ENCODE peak calls at places on chromosomes 5 and 9, in ten cellular contexts. One of them, this sample, is unnamed.
A peak's percentile ranks its signal among the peaks of the same experiment; 100 is the strongest.

GRCh38 chr9:19085295-19085694 is 17.4 kb downstream of the HAUS6 start:
- DNase-seq in CD8-positive, alpha-beta T cell: no peak
- DNase-seq in heart right ventricle: no peak
- DNase-seq in stomach: no peak
- DNase-seq in CD4-positive, alpha-beta T cell: no peak
- DNase-seq in adipocyte: peak; percentile 35
- DNase-seq in left lung: no peak
- DNase-seq in kidney: no peak
- DNase-seq in effector memory CD4-positive, alpha-beta T cell: no peak
- DNase-seq in fibroblast of lung: no peak
- DNase-seq in this sample: no peak

GRCh38 chr9:98378206-98379193 is 123.1 kb upstream of the TBC1D2 start:
- DNase-seq in CD8-positive, alpha-beta T cell: no peak
- DNase-seq in heart right ventricle: no peak
- DNase-seq in stomach: no peak
- DNase-seq in CD4-positive, alpha-beta T cell: no peak
- DNase-seq in adipocyte: no peak
- DNase-seq in left lung: no peak
- DNase-seq in kidney: no peak
- DNase-seq in effector memory CD4-positive, alpha-beta T cell: no peak
- DNase-seq in fibroblast of lung: peak; percentile 29
- DNase-seq in this sample: no peak

GRCh38 chr5:61675015-61675692 is 343.1 kb downstream of the ZSWIM6 start:
- DNase-seq in CD8-positive, alpha-beta T cell: no peak
- DNase-seq in heart right ventricle: no peak
- DNase-seq in stomach: no peak
- DNase-seq in CD4-positive, alpha-beta T cell: no peak
- DNase-seq in adipocyte: no peak
- DNase-seq in left lung: no peak
- DNase-seq in kidney: no peak
- DNase-seq in effector memory CD4-positive, alpha-beta T cell: no peak
- DNase-seq in fibroblast of lung: no peak
- DNase-seq in this sample: no peak

GRCh38 chr5:137833463-137833862 is 34.2 kb upstream of the MYOT start:
- DNase-seq in CD8-positive, alpha-beta T cell: no peak
- DNase-seq in heart right ventricle: no peak
- DNase-seq in stomach: no peak
- DNase-seq in CD4-positive, alpha-beta T cell: no peak
- DNase-seq in adipocyte: no peak
- DNase-seq in left lung: no peak
- DNase-seq in kidney: no peak
- DNase-seq in effector memory CD4-positive, alpha-beta T cell: no peak
- DNase-seq in fibroblast of lung: peak; percentile 96
- DNase-seq in this sample: no peak

GRCh38 chr5:91851670-91852069 is 468.6 kb upstream of the ARRDC3 start:
- DNase-seq in CD8-positive, alpha-beta T cell: no peak
- DNase-seq in heart right ventricle: no peak
- DNase-seq in stomach: no peak
- DNase-seq in CD4-positive, alpha-beta T cell: no peak
- DNase-seq in adipocyte: no peak
- DNase-seq in left lung: no peak
- DNase-seq in kidney: no peak
- DNase-seq in effector memory CD4-positive, alpha-beta T cell: no peak
- DNase-seq in fibroblast of lung: no peak
- DNase-seq in this sample: no peak

GRCh38 chr9:120431268-120431667 is 148.7 kb downstream of the CDK5RAP2 start:
- DNase-seq in CD8-positive, alpha-beta T cell: no peak
- DNase-seq in heart right ventricle: no peak
- DNase-seq in stomach: no peak
- DNase-seq in CD4-positive, alpha-beta T cell: no peak
- DNase-seq in adipocyte: no peak
- DNase-seq in left lung: no peak
- DNase-seq in kidney: no peak
- DNase-seq in effector memory CD4-positive, alpha-beta T cell: no peak
- DNase-seq in fibroblast of lung: no peak
- DNase-seq in this sample: no peak

GRCh38 chr9:92245005-92245797 is 48.3 kb downstream of the IARS1 start:
- DNase-seq in CD8-positive, alpha-beta T cell: no peak
- DNase-seq in heart right ventricle: no peak
- DNase-seq in stomach: no peak
- DNase-seq in CD4-positive, alpha-beta T cell: no peak
- DNase-seq in adipocyte: peak; percentile 74
- DNase-seq in left lung: no peak
- DNase-seq in kidney: no peak
- DNase-seq in effector memory CD4-positive, alpha-beta T cell: no peak
- DNase-seq in fibroblast of lung: peak; percentile 87
- DNase-seq in this sample: no peak

GRCh38 chr5:177984565-177985166 is 11.4 kb downstream of the PROP1 start:
- DNase-seq in CD8-positive, alpha-beta T cell: no peak
- DNase-seq in heart right ventricle: no peak
- DNase-seq in stomach: no peak
- DNase-seq in CD4-positive, alpha-beta T cell: no peak
- DNase-seq in adipocyte: peak; percentile 9
- DNase-seq in left lung: no peak
- DNase-seq in kidney: no peak
- DNase-seq in effector memory CD4-positive, alpha-beta T cell: no peak
- DNase-seq in fibroblast of lung: peak; percentile 6
- DNase-seq in this sample: no peak

GRCh38 chr5:56815657-56816545 is 552 bp downstream of the MAP3K1 start:
- DNase-seq in CD8-positive, alpha-beta T cell: peak; percentile 30
- DNase-seq in heart right ventricle: peak; percentile 30
- DNase-seq in stomach: peak; percentile 34
- DNase-seq in CD4-positive, alpha-beta T cell: peak; percentile 41
- DNase-seq in adipocyte: peak; percentile 77
- DNase-seq in left lung: peak; percentile 92
- DNase-seq in kidney: peak; percentile 88
- DNase-seq in effector memory CD4-positive, alpha-beta T cell: peak; percentile 28
- DNase-seq in fibroblast of lung: peak; percentile 51
- DNase-seq in this sample: peak; percentile 29

GRCh38 chr9:133605856-133606721 is 3.1 kb downstream of the FAM163B start:
- DNase-seq in CD8-positive, alpha-beta T cell: no peak
- DNase-seq in heart right ventricle: no peak
- DNase-seq in stomach: no peak
- DNase-seq in CD4-positive, alpha-beta T cell: no peak
- DNase-seq in adipocyte: no peak
- DNase-seq in left lung: peak; percentile 56
- DNase-seq in kidney: peak; percentile 40
- DNase-seq in effector memory CD4-positive, alpha-beta T cell: no peak
- DNase-seq in fibroblast of lung: no peak
- DNase-seq in this sample: no peak

GRCh38 chr5:127844631-127845030 is 141.4 kb downstream of the CCDC192 start:
- DNase-seq in CD8-positive, alpha-beta T cell: no peak
- DNase-seq in heart right ventricle: peak; percentile 52
- DNase-seq in stomach: peak; percentile 69
- DNase-seq in CD4-positive, alpha-beta T cell: no peak
- DNase-seq in adipocyte: no peak
- DNase-seq in left lung: no peak
- DNase-seq in kidney: no peak
- DNase-seq in effector memory CD4-positive, alpha-beta T cell: no peak
- DNase-seq in fibroblast of lung: no peak
- DNase-seq in this sample: no peak

GRCh38 chr9:27157736-27158135 is 48.7 kb downstream of the TEK start:
- DNase-seq in CD8-positive, alpha-beta T cell: no peak
- DNase-seq in heart right ventricle: no peak
- DNase-seq in stomach: no peak
- DNase-seq in CD4-positive, alpha-beta T cell: no peak
- DNase-seq in adipocyte: no peak
- DNase-seq in left lung: no peak
- DNase-seq in kidney: no peak
- DNase-seq in effector memory CD4-positive, alpha-beta T cell: no peak
- DNase-seq in fibroblast of lung: no peak
- DNase-seq in this sample: no peak

GRCh38 chr5:111229871-111230812 is 6.0 kb downstream of the CAMK4 start:
- DNase-seq in CD8-positive, alpha-beta T cell: no peak
- DNase-seq in heart right ventricle: no peak
- DNase-seq in stomach: no peak
- DNase-seq in CD4-positive, alpha-beta T cell: no peak
- DNase-seq in adipocyte: no peak
- DNase-seq in left lung: no peak
- DNase-seq in kidney: no peak
- DNase-seq in effector memory CD4-positive, alpha-beta T cell: no peak
- DNase-seq in fibroblast of lung: peak; percentile 18
- DNase-seq in this sample: no peak

GRCh38 chr9:125950880-125951471 is 203.8 kb downstream of the PBX3 start:
- DNase-seq in CD8-positive, alpha-beta T cell: no peak
- DNase-seq in heart right ventricle: no peak
- DNase-seq in stomach: no peak
- DNase-seq in CD4-positive, alpha-beta T cell: no peak
- DNase-seq in adipocyte: no peak
- DNase-seq in left lung: no peak
- DNase-seq in kidney: no peak
- DNase-seq in effector memory CD4-positive, alpha-beta T cell: no peak
- DNase-seq in fibroblast of lung: no peak
- DNase-seq in this sample: no peak

GRCh38 chr5:98498028-98498427 is 275.4 kb upstream of the RGMB start:
- DNase-seq in CD8-positive, alpha-beta T cell: no peak
- DNase-seq in heart right ventricle: no peak
- DNase-seq in stomach: no peak
- DNase-seq in CD4-positive, alpha-beta T cell: no peak
- DNase-seq in adipocyte: no peak
- DNase-seq in left lung: no peak
- DNase-seq in kidney: no peak
- DNase-seq in effector memory CD4-positive, alpha-beta T cell: no peak
- DNase-seq in fibroblast of lung: no peak
- DNase-seq in this sample: no peak

GRCh38 chr9:134834217-134834956 is 46.2 kb upstream of the FCN2 start:
- DNase-seq in CD8-positive, alpha-beta T cell: no peak
- DNase-seq in heart right ventricle: no peak
- DNase-seq in stomach: no peak
- DNase-seq in CD4-positive, alpha-beta T cell: no peak
- DNase-seq in adipocyte: no peak
- DNase-seq in left lung: peak; percentile 60
- DNase-seq in kidney: no peak
- DNase-seq in effector memory CD4-positive, alpha-beta T cell: no peak
- DNase-seq in fibroblast of lung: no peak
- DNase-seq in this sample: no peak

GRCh38 chr5:501833-502184 is 22.4 kb downstream of the SLC9A3 start:
- DNase-seq in CD8-positive, alpha-beta T cell: no peak
- DNase-seq in heart right ventricle: no peak
- DNase-seq in stomach: no peak
- DNase-seq in CD4-positive, alpha-beta T cell: no peak
- DNase-seq in adipocyte: no peak
- DNase-seq in left lung: no peak
- DNase-seq in kidney: no peak
- DNase-seq in effector memory CD4-positive, alpha-beta T cell: no peak
- DNase-seq in fibroblast of lung: no peak
- DNase-seq in this sample: no peak

GRCh38 chr9:127102176-127102575 is 20.3 kb downstream of the ANGPTL2 start:
- DNase-seq in CD8-positive, alpha-beta T cell: no peak
- DNase-seq in heart right ventricle: no peak
- DNase-seq in stomach: no peak
- DNase-seq in CD4-positive, alpha-beta T cell: no peak
- DNase-seq in adipocyte: no peak
- DNase-seq in left lung: no peak
- DNase-seq in kidney: no peak
- DNase-seq in effector memory CD4-positive, alpha-beta T cell: no peak
- DNase-seq in fibroblast of lung: peak; percentile 53
- DNase-seq in this sample: no peak

GRCh38 chr5:136600306-136600705 is 235.0 kb upstream of the TRPC7 start:
- DNase-seq in CD8-positive, alpha-beta T cell: no peak
- DNase-seq in heart right ventricle: no peak
- DNase-seq in stomach: no peak
- DNase-seq in CD4-positive, alpha-beta T cell: no peak
- DNase-seq in adipocyte: no peak
- DNase-seq in left lung: no peak
- DNase-seq in kidney: no peak
- DNase-seq in effector memory CD4-positive, alpha-beta T cell: no peak
- DNase-seq in fibroblast of lung: no peak
- DNase-seq in this sample: no peak
- H3K9me3 ChIP-seq in CD8-positive, alpha-beta T cell: no peaks in the 10 kb centered on the region
- H3K9me3 ChIP-seq in heart right ventricle: peaks cover 24% of the 10 kb centered on the region
- H3K9me3 ChIP-seq in stomach: peaks cover 34% of the 10 kb centered on the region
- H3K9me3 ChIP-seq in CD4-positive, alpha-beta T cell: peaks cover 13% of the 10 kb centered on the region
- H3K9me3 ChIP-seq in adipocyte: peaks cover 18% of the 10 kb centered on the region
- H3K9me3 ChIP-seq in left lung: no peaks in the 10 kb centered on the region
- H3K9me3 ChIP-seq in kidney: no peaks in the 10 kb centered on the region
- H3K9me3 ChIP-seq in effector memory CD4-positive, alpha-beta T cell: peaks cover 5% of the 10 kb centered on the region
- H3K9me3 ChIP-seq in fibroblast of lung: no peaks in the 10 kb centered on the region
- H3K9me3 ChIP-seq in this sample: peaks cover 5% of the 10 kb centered on the region

GRCh38 chr5:13331585-13331984 is 612.9 kb downstream of the DNAH5 start:
- DNase-seq in CD8-positive, alpha-beta T cell: no peak
- DNase-seq in heart right ventricle: no peak
- DNase-seq in stomach: no peak
- DNase-seq in CD4-positive, alpha-beta T cell: peak; percentile 0
- DNase-seq in adipocyte: no peak
- DNase-seq in left lung: peak; percentile 57
- DNase-seq in kidney: peak; percentile 44
- DNase-seq in effector memory CD4-positive, alpha-beta T cell: no peak
- DNase-seq in fibroblast of lung: no peak
- DNase-seq in this sample: no peak

GRCh38 chr5:13325765-13326164 is 618.7 kb downstream of the DNAH5 start:
- DNase-seq in CD8-positive, alpha-beta T cell: no peak
- DNase-seq in heart right ventricle: no peak
- DNase-seq in stomach: no peak
- DNase-seq in CD4-positive, alpha-beta T cell: no peak
- DNase-seq in adipocyte: no peak
- DNase-seq in left lung: no peak
- DNase-seq in kidney: no peak
- DNase-seq in effector memory CD4-positive, alpha-beta T cell: no peak
- DNase-seq in fibroblast of lung: peak; percentile 83
- DNase-seq in this sample: no peak

GRCh38 chr5:13322769-13323168 is 621.7 kb downstream of the DNAH5 start:
- DNase-seq in CD8-positive, alpha-beta T cell: no peak
- DNase-seq in heart right ventricle: no peak
- DNase-seq in stomach: no peak
- DNase-seq in CD4-positive, alpha-beta T cell: no peak
- DNase-seq in adipocyte: no peak
- DNase-seq in left lung: no peak
- DNase-seq in kidney: no peak
- DNase-seq in effector memory CD4-positive, alpha-beta T cell: no peak
- DNase-seq in fibroblast of lung: peak; percentile 42
- DNase-seq in this sample: no peak

GRCh38 chr5:13328316-13328715 is 616.2 kb downstream of the DNAH5 start:
- DNase-seq in CD8-positive, alpha-beta T cell: no peak
- DNase-seq in heart right ventricle: no peak
- DNase-seq in stomach: no peak
- DNase-seq in CD4-positive, alpha-beta T cell: no peak
- DNase-seq in adipocyte: no peak
- DNase-seq in left lung: no peak
- DNase-seq in kidney: no peak
- DNase-seq in effector memory CD4-positive, alpha-beta T cell: no peak
- DNase-seq in fibroblast of lung: peak; percentile 41
- DNase-seq in this sample: no peak
- H3K9me3 ChIP-seq in CD8-positive, alpha-beta T cell: no peaks in the 10 kb centered on the region
- H3K9me3 ChIP-seq in heart right ventricle: no peaks in the 10 kb centered on the region
- H3K9me3 ChIP-seq in stomach: peaks cover 4% of the 10 kb centered on the region
- H3K9me3 ChIP-seq in CD4-positive, alpha-beta T cell: no peaks in the 10 kb centered on the region
- H3K9me3 ChIP-seq in adipocyte: no peaks in the 10 kb centered on the region
- H3K9me3 ChIP-seq in left lung: no peaks in the 10 kb centered on the region
- H3K9me3 ChIP-seq in kidney: no peaks in the 10 kb centered on the region
- H3K9me3 ChIP-seq in effector memory CD4-positive, alpha-beta T cell: no peaks in the 10 kb centered on the region
- H3K9me3 ChIP-seq in fibroblast of lung: no peaks in the 10 kb centered on the region
- H3K9me3 ChIP-seq in this sample: no peaks in the 10 kb centered on the region

GRCh38 chr5:175894805-175895204 is 23.4 kb downstream of the CPLX2 start:
- DNase-seq in CD8-positive, alpha-beta T cell: no peak
- DNase-seq in heart right ventricle: no peak
- DNase-seq in stomach: no peak
- DNase-seq in CD4-positive, alpha-beta T cell: no peak
- DNase-seq in adipocyte: no peak
- DNase-seq in left lung: no peak
- DNase-seq in kidney: no peak
- DNase-seq in effector memory CD4-positive, alpha-beta T cell: no peak
- DNase-seq in fibroblast of lung: no peak
- DNase-seq in this sample: no peak
- H3K9me3 ChIP-seq in CD8-positive, alpha-beta T cell: no peaks in the 10 kb centered on the region
- H3K9me3 ChIP-seq in heart right ventricle: no peaks in the 10 kb centered on the region
- H3K9me3 ChIP-seq in stomach: no peaks in the 10 kb centered on the region
- H3K9me3 ChIP-seq in CD4-positive, alpha-beta T cell: no peaks in the 10 kb centered on the region
- H3K9me3 ChIP-seq in adipocyte: no peaks in the 10 kb centered on the region
- H3K9me3 ChIP-seq in left lung: no peaks in the 10 kb centered on the region
- H3K9me3 ChIP-seq in kidney: no peaks in the 10 kb centered on the region
- H3K9me3 ChIP-seq in effector memory CD4-positive, alpha-beta T cell: no peaks in the 10 kb centered on the region
- H3K9me3 ChIP-seq in fibroblast of lung: no peaks in the 10 kb centered on the region
- H3K9me3 ChIP-seq in this sample: no peaks in the 10 kb centered on the region

GRCh38 chr9:80435591-80435990 is 863.8 kb downstream of the TLE4 start:
- DNase-seq in CD8-positive, alpha-beta T cell: no peak
- DNase-seq in heart right ventricle: no peak
- DNase-seq in stomach: no peak
- DNase-seq in CD4-positive, alpha-beta T cell: no peak
- DNase-seq in adipocyte: no peak
- DNase-seq in left lung: no peak
- DNase-seq in kidney: no peak
- DNase-seq in effector memory CD4-positive, alpha-beta T cell: no peak
- DNase-seq in fibroblast of lung: no peak
- DNase-seq in this sample: no peak
- H3K9me3 ChIP-seq in CD8-positive, alpha-beta T cell: no peaks in the 10 kb centered on the region
- H3K9me3 ChIP-seq in heart right ventricle: no peaks in the 10 kb centered on the region
- H3K9me3 ChIP-seq in stomach: no peaks in the 10 kb centered on the region
- H3K9me3 ChIP-seq in CD4-positive, alpha-beta T cell: no peaks in the 10 kb centered on the region
- H3K9me3 ChIP-seq in adipocyte: no peaks in the 10 kb centered on the region
- H3K9me3 ChIP-seq in left lung: no peaks in the 10 kb centered on the region
- H3K9me3 ChIP-seq in kidney: no peaks in the 10 kb centered on the region
- H3K9me3 ChIP-seq in effector memory CD4-positive, alpha-beta T cell: no peaks in the 10 kb centered on the region
- H3K9me3 ChIP-seq in fibroblast of lung: no peaks in the 10 kb centered on the region
- H3K9me3 ChIP-seq in this sample: no peaks in the 10 kb centered on the region

This sample was measured in T-helper 17 cell.